ENCODE peak calls at places on chromosomes 13 and 19, in four cellular contexts. Z is neuronal stem cell, N is body of pancreas, R is lung. W is an unnamed sample. For H3K4me1, the result is how much of the 10 kb centered on the place peaks cover.

GRCh38 chr13:25948910-25949309 is 102.9 kb downstream of the SHISA2 start:
- DNase-seq in Z (no peak), N (no peak), R (no peak), W (no peak)

GRCh38 chr13:44117351-44117750 is 237.6 kb downstream of the LACC1 start:
- DNase-seq in Z (no peak), N (no peak), R (no peak), W (peak)

GRCh38 chr19:16566702-16567101 is 5.5 kb downstream of the SLC35E1 start:
- DNase-seq in Z (no peak), N (no peak), R (no peak), W (no peak)

GRCh38 chr13:78689011-78689410 is 30.1 kb upstream of the OBI1 start:
- DNase-seq in Z (no peak), N (no peak), R (no peak), W (no peak)

GRCh38 chr19:46608581-46609345 is 7.6 kb downstream of the CALM3 start:
- DNase-seq in Z (no peak), N (peak), R (no peak), W (no peak)

GRCh38 chr13:95484052-95484451 is 68.5 kb upstream of the CLDN10 start:
- DNase-seq in Z (no peak), N (no peak), R (no peak), W (no peak)

GRCh38 chr19:1970806-1971502 is 30.0 kb downstream of the CSNK1G2 start:
- DNase-seq in Z (no peak), N (no peak), R (no peak), W (no peak)

GRCh38 chr19:12564016-12564664 is 12.9 kb upstream of the ZNF564 start:
- DNase-seq in Z (peak), N (peak), R (peak), W (peak)

GRCh38 chr13:64675256-64675892 is 2554.8 kb downstream of the PCDH9 start:
- DNase-seq in Z (no peak), N (no peak), R (no peak), W (no peak)

GRCh38 chr19:40543029-40543597 is 33.6 kb upstream of the SHKBP1 start:
- DNase-seq in Z (no peak), N (no peak), R (no peak), W (no peak)

GRCh38 chr13:103859952-103860351 is 793.7 kb upstream of the SLC10A2 start:
- DNase-seq in Z (no peak), N (no peak), R (no peak), W (no peak)

GRCh38 chr13:60146491-60146890 is 17.2 kb downstream of the DIAPH3 start:
- DNase-seq in Z (no peak), N (no peak), R (no peak), W (no peak)

GRCh38 chr13:97328222-97328790 is 105.7 kb upstream of the RAP2A start:
- DNase-seq in Z (peak), N (no peak), R (no peak), W (peak)

GRCh38 chr19:57850553-57851017 is 926 bp downstream of the ZNF587 start:
- DNase-seq in Z (peak), N (peak), R (no peak), W (no peak)

GRCh38 chr13:66339214-66339613 is 890.9 kb downstream of the PCDH9 start:
- DNase-seq in Z (no peak), N (no peak), R (no peak), W (no peak)

GRCh38 chr19:27824108-27824507 is 1388.8 kb downstream of the UQCRFS1 start:
- DNase-seq in Z (no peak), N (no peak), R (no peak), W (no peak)

GRCh38 chr13:94914829-94915228 is 202.5 kb upstream of the SOX21 start:
- DNase-seq in Z (no peak), N (no peak), R (no peak), W (no peak)

GRCh38 chr13:72541674-72542073 is 185.8 kb downstream of the MZT1 start:
- DNase-seq in Z (no peak), N (no peak), R (no peak), W (no peak)

GRCh38 chr13:20848944-20849343 is 53.6 kb downstream of the XPO4 start:
- DNase-seq in Z (no peak), N (no peak), R (no peak), W (no peak)

GRCh38 chr19:56332695-56333094 is 18.1 kb upstream of the ZSCAN5A start:
- DNase-seq in Z (no peak), N (no peak), R (no peak), W (no peak)

GRCh38 chr13:32225494-32225931 is 89.7 kb downstream of the ZAR1L start:
- DNase-seq in Z (no peak), N (no peak), R (no peak), W (peak)

GRCh38 chr19:4372630-4373367 is 27.5 kb downstream of the SH3GL1 start:
- DNase-seq in Z (no peak), N (no peak), R (no peak), W (no peak)

GRCh38 chr19:4371898-4372629 is 28.3 kb downstream of the SH3GL1 start:
- DNase-seq in Z (no peak), N (no peak), R (no peak), W (no peak)

GRCh38 chr19:4370418-4371041 is 27.2 kb downstream of the MPND start:
- DNase-seq in Z (no peak), N (no peak), R (no peak), W (no peak)

GRCh38 chr19:4369888-4370260 is 26.5 kb downstream of the MPND start:
- DNase-seq in Z (no peak), N (peak), R (no peak), W (no peak)

DNA sequence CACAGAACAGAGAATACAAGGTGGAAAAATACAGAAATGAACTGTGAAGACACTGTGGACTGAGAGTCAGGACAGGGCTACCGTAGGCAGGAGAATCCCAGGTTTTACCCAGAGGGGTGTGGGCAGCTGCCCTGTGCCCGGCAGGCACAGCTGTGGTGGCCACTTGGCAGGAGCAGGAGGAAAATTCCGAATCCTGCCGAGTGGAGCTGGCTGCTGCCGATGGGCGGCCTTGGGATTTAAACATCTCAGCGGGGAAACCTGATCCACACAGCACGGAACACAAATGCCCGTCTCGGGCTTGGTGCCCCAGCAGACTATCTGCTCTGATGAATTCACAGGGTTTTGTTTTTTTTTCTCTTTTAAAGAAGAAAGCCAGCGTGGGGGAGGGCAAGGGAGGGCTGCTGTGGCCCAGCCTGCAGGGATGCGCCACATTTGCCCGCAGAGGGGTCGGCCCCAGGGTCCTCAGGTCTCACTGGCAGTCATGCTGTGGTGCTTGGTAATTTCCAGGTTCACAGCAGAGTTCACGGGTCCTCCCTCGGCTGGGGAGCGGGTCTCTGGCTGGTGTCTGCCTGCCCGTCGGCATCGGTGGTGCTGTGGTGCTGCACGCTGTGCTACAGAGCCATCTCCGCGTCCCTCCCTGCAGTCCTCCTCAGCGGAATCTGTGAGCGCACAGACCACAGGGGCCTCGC is 28.0 kb downstream of the MPND start:
- DNase-seq in Z (no peak), N (peak), R (no peak), W (no peak)
- H3K4me1 ChIP-seq in Z (under half), N (half or more), R (half or more), W (half or more)

DNA sequence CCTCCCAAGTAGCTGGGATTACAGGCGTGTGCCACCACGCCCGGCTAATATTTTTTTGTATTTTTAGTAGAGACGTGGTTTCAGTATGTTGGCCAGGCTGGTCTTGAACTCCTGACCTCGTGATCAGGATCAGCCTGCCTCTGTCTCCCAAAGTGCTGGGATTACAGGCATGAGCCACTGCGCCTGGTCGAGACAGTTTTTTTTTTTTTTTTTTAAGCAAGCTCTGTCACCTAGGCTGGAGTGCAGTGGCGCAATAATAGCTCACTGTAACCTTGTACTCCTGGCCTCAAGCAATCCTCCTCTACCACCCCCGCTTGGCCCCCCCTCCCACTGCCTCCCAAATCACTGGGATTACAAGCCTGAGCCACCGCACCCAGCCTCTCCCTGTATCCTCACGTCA is 6.4 kb upstream of the MAP2K7 start:
- DNase-seq in Z (no peak), N (no peak), R (no peak), W (no peak)
- H3K4me1 ChIP-seq in Z (under half), N (under half), R (under half), W (under half)

GRCh38 chr13:113644800-113645199 is 13.2 kb downstream of the ATP4B start:
- DNase-seq in Z (no peak), N (no peak), R (no peak), W (no peak)

GRCh38 chr13:113645329-113645728 is 12.7 kb downstream of the ATP4B start:
- DNase-seq in Z (no peak), N (no peak), R (no peak), W (no peak)

GRCh38 chr13:113647351-113648217 is 10.4 kb downstream of the ATP4B start:
- DNase-seq in Z (no peak), N (peak), R (peak), W (no peak)

GRCh38 chr13:113646921-113647340 is 11.1 kb downstream of the ATP4B start:
- DNase-seq in Z (no peak), N (no peak), R (no peak), W (no peak)

GRCh38 chr13:113646376-113646775 is 11.6 kb downstream of the ATP4B start:
- DNase-seq in Z (no peak), N (no peak), R (no peak), W (no peak)
- H3K4me1 ChIP-seq in Z (under half), N (under half), R (under half), W (under half)

GRCh38 chr13:110907301-110907700 is 7.6 kb downstream of the ANKRD10 start:
- DNase-seq in Z (no peak), N (no peak), R (no peak), W (no peak)
- H3K4me1 ChIP-seq in Z (under half), N (half or more), R (under half), W (half or more)

GRCh38 chr19:43762814-43763213 is 8.1 kb upstream of the SMG9 start:
- DNase-seq in Z (no peak), N (no peak), R (no peak), W (no peak)
- H3K4me1 ChIP-seq in Z (under half), N (under half), R (under half), W (under half)

GRCh38 chr19:17718988-17719711 is at the start of gene MAP1S:
- DNase-seq in Z (peak), N (peak), R (peak), W (no peak)
- H3K4me1 ChIP-seq in Z (under half), N (under half), R (under half), W (under half)

GRCh38 chr13:80718970-80719369 is 378.0 kb upstream of the SPRY2 start:
- DNase-seq in Z (no peak), N (no peak), R (no peak), W (no peak)
- H3K4me1 ChIP-seq in Z (under half), N (under half), R (under half), W (under half)

GRCh38 chr19:35112995-35113693 is 2.5 kb upstream of the FXYD3 start:
- DNase-seq in Z (no peak), N (no peak), R (no peak), W (no peak)
- H3K4me1 ChIP-seq in Z (under half), N (under half), R (under half), W (under half)

DNA sequence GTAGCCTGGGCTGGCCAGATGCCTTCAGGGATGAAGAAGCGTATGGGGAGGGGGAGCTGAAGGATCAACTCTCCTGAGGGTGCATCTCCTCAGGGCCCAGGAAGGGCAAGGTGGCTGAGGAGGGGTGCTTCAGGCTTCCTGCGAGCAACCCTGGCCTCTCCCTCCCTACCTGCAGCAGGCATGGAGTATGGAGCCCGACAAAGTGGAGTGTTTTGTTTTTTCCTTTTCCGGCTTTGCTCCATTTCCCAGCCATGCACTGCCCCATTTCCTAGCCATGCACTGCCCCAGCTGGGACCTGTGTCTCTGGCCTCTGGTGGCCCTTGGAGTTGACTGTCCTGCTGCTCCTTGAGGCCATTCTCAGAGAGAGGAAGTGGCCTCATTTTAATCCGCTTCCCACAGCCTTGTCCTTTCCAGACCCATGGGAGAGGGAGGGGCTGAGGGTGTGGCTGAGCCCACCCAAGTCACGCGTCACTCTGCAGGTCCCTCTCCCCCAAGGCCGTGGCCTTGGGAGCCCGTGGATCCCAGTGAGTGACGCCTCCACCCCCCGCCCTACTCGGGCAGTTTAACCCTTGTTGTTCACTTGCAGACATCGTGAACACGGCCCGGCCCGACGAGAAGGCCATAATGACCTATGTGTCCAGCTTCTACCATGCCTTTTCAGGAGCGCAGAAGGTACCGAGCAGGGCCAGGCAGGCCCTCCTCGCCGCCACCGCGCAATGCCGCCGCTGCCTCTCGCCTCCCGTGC is 34.4 kb downstream of the CAPN12 start:
- DNase-seq in Z (no peak), N (no peak), R (no peak), W (no peak)
- H3K4me1 ChIP-seq in Z (under half), N (half or more), R (under half), W (half or more)